ENCODE peak calls at places on chromosomes 7 and 10, in seven cellular contexts. N is aorta, K is PC-9, Y is lung, M is hepatocyte, G is mammary epithelial cell, O is neural progenitor cell. C is an unnamed sample. For H3K9me3, the result is how much of the 10 kb centered on the place peaks cover.

GRCh38 chr10:11197854-11198253 is 180.2 kb downstream of the CELF2 start:
- DNase-seq in K (no peak), Y (no peak), N (no peak), O (no peak), G (no peak), M (no peak), C (no peak)

GRCh38 chr10:63547628-63548356 is 26.6 kb downstream of the REEP3 start:
- DNase-seq in K (no peak), M (no peak), N (no peak), O (no peak), Y (no peak), G (no peak), C (no peak)

GRCh38 chr10:66837335-66837734 is 88.5 kb upstream of the LRRTM3 start:
- DNase-seq in M (no peak), Y (no peak), N (no peak), K (no peak), O (no peak), G (no peak), C (no peak)

GRCh38 chr7:4996696-4997222 is 37.8 kb upstream of the MMD2 start:
- DNase-seq in N (no peak), G (no peak), Y (no peak), O (no peak), K (no peak), M (no peak), C (no peak)

GRCh38 chr7:117827861-117828260 is 45.4 kb downstream of the CTTNBP2 start:
- DNase-seq in K (peak), G (peak), M (no peak), Y (no peak), N (no peak), O (no peak), C (no peak)

GRCh38 chr7:47448971-47449370 is 132.9 kb downstream of the TNS3 start:
- DNase-seq in N (no peak), K (no peak), M (no peak), Y (no peak), O (no peak), G (no peak), C (no peak)

GRCh38 chr10:92768104-92768503 is 78.3 kb downstream of the HHEX start:
- DNase-seq in K (no peak), G (no peak), O (no peak), Y (no peak), N (no peak), M (no peak), C (no peak)

GRCh38 chr10:3687510-3688081 is 97.4 kb downstream of the KLF6 start:
- DNase-seq in N (no peak), Y (no peak), M (no peak), O (no peak), G (no peak), K (no peak), C (no peak)

GRCh38 chr10:97726636-97727178 is 10.2 kb upstream of the ZFYVE27 start:
- DNase-seq in G (peak), O (peak), M (peak), Y (no peak), K (peak), N (no peak), C (no peak)

GRCh38 chr7:73831656-73832579 is 1.1 kb downstream of the CLDN4 start:
- DNase-seq in O (peak), M (peak), G (peak), Y (peak), K (peak), N (no peak), C (no peak)

GRCh38 chr10:123496996-123497660 is 169.0 kb upstream of the GPR26 start:
- DNase-seq in O (no peak), Y (no peak), N (no peak), M (no peak), G (no peak), K (no peak), C (no peak)

GRCh38 chr10:77513783-77514331 is 123.8 kb downstream of the KCNMA1 start:
- DNase-seq in O (peak), G (peak), M (peak), Y (no peak), N (peak), K (peak), C (no peak)

GRCh38 chr7:43112941-43113621 is 634 bp downstream of the HECW1 start:
- DNase-seq in O (peak), K (no peak), N (no peak), M (peak), G (peak), Y (no peak), C (no peak)

GRCh38 chr10:85596389-85596788 is 770.2 kb downstream of the GRID1 start:
- DNase-seq in M (no peak), N (no peak), O (no peak), G (no peak), Y (peak), K (no peak), C (no peak)

GRCh38 chr7:140656548-140657515 is 15.9 kb upstream of the ADCK2 start:
- DNase-seq in Y (peak), N (peak), G (peak), K (peak), M (peak), O (no peak), C (no peak)

GRCh38 chr7:2632717-2633537 is 1.1 kb downstream of the TTYH3 start:
- DNase-seq in Y (peak), N (peak), G (peak), K (no peak), O (peak), M (peak), C (no peak)

GRCh38 chr7:101903505-101903849 is 86.1 kb downstream of the CUX1 start:
- DNase-seq in K (no peak), M (no peak), O (no peak), G (no peak), Y (no peak), N (peak), C (no peak)

GRCh38 chr10:92146072-92146471 is 144.8 kb downstream of the CPEB3 start:
- DNase-seq in O (no peak), N (no peak), G (no peak), Y (no peak), K (no peak), M (no peak), C (no peak)

GRCh38 chr7:164882-165660 is 27.3 kb upstream of the FAM20C start:
- DNase-seq in Y (no peak), G (no peak), M (peak), K (no peak), O (no peak), N (peak), C (no peak)

GRCh38 chr7:111137296-111138195 is 46.6 kb downstream of the LRRN3 start:
- DNase-seq in K (no peak), N (peak), Y (no peak), O (peak), M (no peak), G (peak), C (peak)

GRCh38 chr10:88542522-88542921 is 40.6 kb downstream of the RNLS start:
- DNase-seq in G (no peak), O (no peak), K (no peak), N (no peak), Y (no peak), M (no peak), C (no peak)

GRCh38 chr10:121788115-121788514 is 139.7 kb downstream of the ATE1 start:
- DNase-seq in O (no peak), M (no peak), N (no peak), Y (no peak), K (peak), G (peak), C (no peak)

GRCh38 chr10:44908071-44908709 is 2.9 kb upstream of the TMEM72 start:
- DNase-seq in Y (no peak), M (peak), G (no peak), K (no peak), N (no peak), O (peak), C (no peak)

GRCh38 chr10:124296121-124296812 is 122.5 kb downstream of the OAT start:
- DNase-seq in Y (no peak), M (peak), K (no peak), O (no peak), G (peak), N (no peak), C (no peak)

GRCh38 chr7:128887169-128888038 is 23.1 kb downstream of the KCP start:
- DNase-seq in M (no peak), G (no peak), Y (no peak), K (no peak), O (no peak), N (no peak), C (no peak)

GRCh38 chr10:104337985-104338735 is at the start of gene ITPRIP:
- DNase-seq in Y (peak), G (peak), K (no peak), N (peak), O (peak), M (peak), C (peak)

GRCh38 chr7:80150621-80151273 is 16.1 kb downstream of the GNAI1 start:
- DNase-seq in Y (no peak), G (peak), O (no peak), K (no peak), M (no peak), N (no peak), C (no peak)

GRCh38 chr10:123831259-123831658 is 60.3 kb downstream of the CPXM2 start:
- DNase-seq in M (no peak), G (no peak), K (no peak), Y (no peak), N (no peak), O (no peak), C (no peak)

GRCh38 chr10:98431016-98431415 is 15.7 kb downstream of the HPS1 start:
- DNase-seq in M (no peak), K (no peak), Y (no peak), G (no peak), N (no peak), O (no peak), C (no peak)

GRCh38 chr10:117755615-117756014 is 213.1 kb downstream of the EMX2 start:
- DNase-seq in G (no peak), Y (no peak), K (no peak), O (no peak), N (no peak), M (no peak), C (no peak)

GRCh38 chr10:62373995-62374861 is at the start of gene ZNF365:
- DNase-seq in N (peak), Y (no peak), M (peak), G (peak), K (no peak), O (peak), C (peak)

GRCh38 chr10:63154546-63155387 is 21.6 kb downstream of the NRBF2 start:
- DNase-seq in M (no peak), N (no peak), O (no peak), K (no peak), Y (no peak), G (no peak), C (no peak)

GRCh38 chr7:92035576-92035975 is 94.9 kb downstream of the AKAP9 start:
- DNase-seq in N (no peak), O (peak), K (no peak), Y (no peak), M (no peak), G (no peak), C (no peak)
- H3K9me3 ChIP-seq in N (under half), O (under half), K (under half), Y (under half), M (under half), G (under half), C (under half)

DNA sequence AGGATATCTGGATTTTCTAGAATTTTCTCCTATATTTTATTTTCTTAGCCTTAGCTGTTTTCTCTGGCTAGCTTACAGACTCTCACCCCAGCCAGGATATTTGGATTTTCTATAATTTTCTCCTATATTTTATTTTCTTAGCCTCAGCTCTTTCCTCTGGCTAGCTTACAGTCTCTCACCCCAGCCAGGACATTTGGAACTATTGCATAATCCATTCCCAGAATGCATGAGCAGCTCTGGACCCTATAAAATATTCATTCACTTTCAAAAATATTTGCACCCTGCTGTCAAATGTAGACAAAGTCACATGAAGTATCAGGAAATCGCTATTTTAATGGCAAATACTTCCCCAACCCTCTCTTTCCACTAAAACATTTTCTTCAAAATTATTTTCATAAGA is 298.9 kb downstream of the DNAJB6 start:
- DNase-seq in G (no peak), O (no peak), K (no peak), N (no peak), Y (no peak), M (no peak), C (no peak)
- H3K9me3 ChIP-seq in G (under half), O (under half), K (under half), N (under half), Y (under half), M (under half), C (under half)

GRCh38 chr7:131600578-131600977 is 44.1 kb upstream of the PODXL start:
- DNase-seq in N (no peak), M (no peak), Y (no peak), K (no peak), O (peak), G (no peak), C (no peak)
- H3K9me3 ChIP-seq in N (under half), M (under half), Y (under half), K (under half), O (under half), G (under half), C (under half)

DNA sequence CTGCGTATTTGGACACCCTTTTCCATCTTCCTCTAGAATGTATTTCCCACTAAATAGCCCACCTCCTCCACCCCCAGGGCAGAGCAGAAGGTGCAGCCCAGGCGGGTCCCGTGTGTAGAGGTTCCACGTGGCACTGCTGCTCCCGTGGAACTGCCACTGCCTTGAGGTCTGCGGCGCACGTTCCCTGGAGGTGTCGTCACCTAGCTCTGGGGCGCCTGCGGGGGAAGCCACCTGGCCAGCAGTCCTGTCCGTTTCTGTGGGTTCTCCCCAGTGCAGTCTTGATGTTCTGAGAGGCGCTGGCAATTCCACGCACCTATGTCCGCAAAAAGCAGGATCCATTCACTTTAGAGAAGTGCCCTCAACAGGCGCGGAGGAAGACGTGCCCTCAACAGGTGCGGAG is 21.9 kb downstream of the BNIP3 start:
- DNase-seq in K (no peak), O (no peak), N (no peak), M (no peak), G (no peak), Y (no peak), C (no peak)
- H3K9me3 ChIP-seq in K (under half), O (under half), N (under half), M (under half), G (under half), Y (under half), C (under half)

DNA sequence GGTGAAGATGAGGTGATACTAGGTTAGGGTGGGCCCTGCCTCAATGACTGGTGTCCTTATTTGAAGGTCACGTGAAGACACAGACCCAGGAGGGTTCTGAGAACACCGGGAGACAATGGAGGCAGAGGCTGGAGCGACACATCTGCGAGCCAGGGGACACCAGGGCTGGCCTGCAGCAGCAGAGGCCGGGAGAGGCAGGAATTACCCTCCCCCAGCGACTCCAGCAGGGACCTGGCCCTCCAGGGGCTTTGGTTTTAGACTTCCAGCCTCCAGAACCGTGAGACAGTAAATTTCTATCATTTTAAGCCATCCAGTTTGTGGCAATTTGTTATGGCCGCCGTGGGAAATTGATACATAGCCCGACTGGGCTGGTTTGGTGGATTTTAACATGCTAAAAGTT is 152.2 kb downstream of the DNAJB6 start:
- DNase-seq in O (no peak), M (no peak), G (no peak), K (no peak), Y (no peak), N (no peak), C (no peak)
- H3K9me3 ChIP-seq in O (under half), M (under half), G (under half), K (under half), Y (under half), N (under half), C (under half)

GRCh38 chr7:19023477-19023876 is 94.0 kb downstream of the TWIST1 start:
- DNase-seq in N (no peak), M (no peak), O (no peak), K (no peak), Y (no peak), G (no peak), C (no peak)
- H3K9me3 ChIP-seq in N (under half), M (under half), O (under half), K (under half), Y (under half), G (under half), C (under half)

GRCh38 chr7:57437581-57437980 is 12.4 kb upstream of the ZNF716 start:
- DNase-seq in K (no peak), M (no peak), G (no peak), N (no peak), O (no peak), Y (peak), C (no peak)

GRCh38 chr7:57438244-57438643 is 11.7 kb upstream of the ZNF716 start:
- DNase-seq in N (no peak), O (no peak), M (no peak), Y (peak), G (no peak), K (no peak), C (no peak)

GRCh38 chr7:57443567-57443966 is 6.4 kb upstream of the ZNF716 start:
- DNase-seq in M (no peak), O (no peak), K (no peak), Y (no peak), G (no peak), N (no peak), C (no peak)
- H3K9me3 ChIP-seq in M (under half), O (under half), K (under half), Y (under half), G (under half), N (under half), C (under half)

GRCh38 chr10:108471420-108471819 is 1306.9 kb upstream of the SORCS1 start:
- DNase-seq in O (no peak), M (no peak), Y (no peak), N (no peak), G (no peak), K (no peak), C (no peak)

GRCh38 chr10:108465871-108466641 is 1301.5 kb upstream of the SORCS1 start:
- DNase-seq in M (peak), O (peak), K (no peak), Y (peak), G (peak), N (peak), C (no peak)

DNA sequence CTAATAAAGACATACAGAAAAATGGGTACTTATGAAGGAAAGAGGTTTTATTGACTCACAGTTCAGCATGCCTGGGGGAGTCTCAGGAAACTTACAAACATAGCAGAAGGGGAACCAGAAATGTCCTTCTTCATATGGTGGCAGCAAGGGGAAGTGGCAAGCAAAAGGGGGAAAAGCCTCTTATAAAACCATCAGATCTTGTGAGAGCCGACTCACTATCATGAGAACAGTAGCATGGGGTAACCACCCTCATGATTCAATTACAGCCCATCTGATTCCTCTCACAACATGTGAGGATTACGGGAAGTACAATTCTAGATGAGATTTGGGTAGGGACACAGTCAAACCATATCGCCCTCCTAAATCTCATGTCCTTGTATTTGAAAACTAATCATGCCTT is 1305.4 kb upstream of the SORCS1 start:
- DNase-seq in G (no peak), Y (no peak), K (no peak), N (no peak), O (no peak), M (no peak), C (no peak)
- H3K9me3 ChIP-seq in G (under half), Y (under half), K (under half), N (under half), O (under half), M (under half), C (under half)

GRCh38 chr10:70648427-70648826 is 23.9 kb upstream of the ADAMTS14 start:
- DNase-seq in N (no peak), M (peak), K (peak), G (peak), Y (no peak), O (peak), C (no peak)
- H3K9me3 ChIP-seq in N (under half), M (under half), K (under half), G (under half), Y (under half), O (under half), C (under half)

DNA sequence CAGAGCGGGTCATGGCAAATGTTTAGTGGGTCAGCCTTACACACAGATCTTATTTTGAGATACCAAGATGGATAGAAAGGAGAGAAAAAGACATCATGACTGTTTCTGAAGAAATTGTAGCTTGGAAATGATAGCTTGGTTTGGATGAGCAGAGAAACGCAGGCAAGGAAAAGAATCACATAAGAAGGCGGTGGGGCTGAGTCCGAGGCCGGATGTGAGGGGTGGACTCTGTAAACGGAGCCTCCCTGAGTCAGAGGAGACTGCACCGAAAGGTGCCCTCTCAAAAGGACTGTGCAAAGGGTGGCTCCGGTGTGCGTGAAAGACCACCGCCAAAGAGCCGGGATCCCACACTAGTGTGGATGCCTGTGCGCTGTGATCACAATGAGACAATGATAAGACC is 53.7 kb downstream of the ADARB2 start:
- DNase-seq in G (no peak), N (no peak), Y (no peak), O (no peak), K (no peak), M (no peak), C (no peak)
- H3K9me3 ChIP-seq in G (under half), N (under half), Y (under half), O (under half), K (under half), M (under half), C (under half)